ENCODE peak calls at places on chromosomes 2 and 18, in six cellular contexts. One of them, this sample, is unnamed. For H3K4me1, the result is how much of the 10 kb centered on the place peaks cover.

GRCh38 chr2:194385376-194385775 is 1271.7 kb upstream of the SLC39A10 start:
- DNase-seq in GM23338: no peak
- DNase-seq in neural progenitor cell: no peak
- DNase-seq in HCT116: no peak
- DNase-seq in hepatocyte: no peak
- DNase-seq in MM.1S: no peak
- DNase-seq in this sample: no peak

GRCh38 chr18:69267895-69268294 is 132.8 kb upstream of the DOK6 start:
- DNase-seq in MM.1S: no peak
- DNase-seq in GM23338: peak
- DNase-seq in hepatocyte: no peak
- DNase-seq in HCT116: no peak
- DNase-seq in neural progenitor cell: no peak
- DNase-seq in this sample: no peak

GRCh38 chr2:132424526-132425121 is 8.0 kb downstream of the GPR39 start:
- DNase-seq in GM23338: no peak
- DNase-seq in neural progenitor cell: no peak
- DNase-seq in hepatocyte: peak
- DNase-seq in MM.1S: no peak
- DNase-seq in HCT116: no peak
- DNase-seq in this sample: peak

GRCh38 chr2:61550375-61551209 is 12.4 kb upstream of the XPO1 start:
- DNase-seq in GM23338: no peak
- DNase-seq in hepatocyte: no peak
- DNase-seq in HCT116: no peak
- DNase-seq in neural progenitor cell: no peak
- DNase-seq in MM.1S: no peak
- DNase-seq in this sample: no peak

GRCh38 chr2:240149943-240150784 is 9.7 kb upstream of the OTOS start:
- DNase-seq in GM23338: peak
- DNase-seq in neural progenitor cell: peak
- DNase-seq in hepatocyte: peak
- DNase-seq in HCT116: peak
- DNase-seq in MM.1S: no peak
- DNase-seq in this sample: peak

GRCh38 chr18:48975221-48975816 is 24.6 kb upstream of the SMAD7 start:
- DNase-seq in MM.1S: no peak
- DNase-seq in GM23338: no peak
- DNase-seq in neural progenitor cell: peak
- DNase-seq in HCT116: no peak
- DNase-seq in hepatocyte: no peak
- DNase-seq in this sample: peak

GRCh38 chr2:95043300-95043786 is 17.8 kb downstream of the MAL start:
- DNase-seq in MM.1S: no peak
- DNase-seq in hepatocyte: peak
- DNase-seq in neural progenitor cell: no peak
- DNase-seq in HCT116: no peak
- DNase-seq in GM23338: no peak
- DNase-seq in this sample: peak

GRCh38 chr2:22601007-22601406 is 784.0 kb upstream of the KLHL29 start:
- DNase-seq in neural progenitor cell: no peak
- DNase-seq in GM23338: no peak
- DNase-seq in HCT116: no peak
- DNase-seq in hepatocyte: peak
- DNase-seq in MM.1S: no peak
- DNase-seq in this sample: no peak

GRCh38 chr18:56267334-56267733 is 371.1 kb downstream of the TXNL1 start:
- DNase-seq in neural progenitor cell: no peak
- DNase-seq in HCT116: no peak
- DNase-seq in MM.1S: no peak
- DNase-seq in GM23338: no peak
- DNase-seq in hepatocyte: no peak
- DNase-seq in this sample: no peak

GRCh38 chr2:111702809-111703196 is 181.2 kb downstream of the ANAPC1 start:
- DNase-seq in hepatocyte: no peak
- DNase-seq in MM.1S: no peak
- DNase-seq in HCT116: no peak
- DNase-seq in GM23338: no peak
- DNase-seq in neural progenitor cell: no peak
- DNase-seq in this sample: no peak

GRCh38 chr2:111703759-111704158 is 180.2 kb downstream of the ANAPC1 start:
- DNase-seq in MM.1S: peak
- DNase-seq in HCT116: no peak
- DNase-seq in GM23338: no peak
- DNase-seq in hepatocyte: no peak
- DNase-seq in neural progenitor cell: no peak
- DNase-seq in this sample: no peak

GRCh38 chr2:111701266-111701665 is 182.7 kb downstream of the ANAPC1 start:
- DNase-seq in MM.1S: peak
- DNase-seq in hepatocyte: no peak
- DNase-seq in HCT116: no peak
- DNase-seq in neural progenitor cell: no peak
- DNase-seq in GM23338: no peak
- DNase-seq in this sample: no peak

GRCh38 chr2:111702119-111702808 is 181.7 kb downstream of the ANAPC1 start:
- DNase-seq in neural progenitor cell: peak
- DNase-seq in GM23338: peak
- DNase-seq in HCT116: peak
- DNase-seq in hepatocyte: peak
- DNase-seq in MM.1S: peak
- DNase-seq in this sample: peak

GRCh38 chr2:111701798-111702118 is 182.2 kb downstream of the ANAPC1 start:
- DNase-seq in GM23338: no peak
- DNase-seq in HCT116: no peak
- DNase-seq in neural progenitor cell: no peak
- DNase-seq in MM.1S: no peak
- DNase-seq in hepatocyte: no peak
- DNase-seq in this sample: no peak
- H3K4me1 ChIP-seq in GM23338: under half
- H3K4me1 ChIP-seq in HCT116: half or more
- H3K4me1 ChIP-seq in neural progenitor cell: under half
- H3K4me1 ChIP-seq in MM.1S: half or more
- H3K4me1 ChIP-seq in hepatocyte: under half
- H3K4me1 ChIP-seq in this sample: under half

GRCh38 chr2:174764281-174765063 is at the start of gene CHRNA1:
- DNase-seq in MM.1S: peak
- DNase-seq in GM23338: no peak
- DNase-seq in neural progenitor cell: no peak
- DNase-seq in hepatocyte: no peak
- DNase-seq in HCT116: no peak
- DNase-seq in this sample: peak
- TF ChIP-seq EZH2phosphoT487 in MM.1S: no peak
- TF ChIP-seq EZH2phosphoT487 in GM23338: no peak
- TF ChIP-seq EZH2phosphoT487 in neural progenitor cell: no peak
- TF ChIP-seq EZH2phosphoT487 in hepatocyte: no peak
- TF ChIP-seq EZH2phosphoT487 in HCT116: no peak
- TF ChIP-seq EZH2phosphoT487 in this sample: no peak

GRCh38 chr2:44325897-44326296 is 35.4 kb downstream of the PREPL start:
- DNase-seq in MM.1S: no peak
- DNase-seq in HCT116: no peak
- DNase-seq in hepatocyte: no peak
- DNase-seq in neural progenitor cell: no peak
- DNase-seq in GM23338: no peak
- DNase-seq in this sample: no peak

GRCh38 chr2:44326548-44327269 is 34.6 kb downstream of the PREPL start:
- DNase-seq in neural progenitor cell: no peak
- DNase-seq in GM23338: no peak
- DNase-seq in MM.1S: no peak
- DNase-seq in HCT116: no peak
- DNase-seq in hepatocyte: no peak
- DNase-seq in this sample: no peak

GRCh38 chr2:44330801-44331200 is 30.5 kb downstream of the PREPL start:
- DNase-seq in HCT116: no peak
- DNase-seq in GM23338: no peak
- DNase-seq in MM.1S: no peak
- DNase-seq in hepatocyte: no peak
- DNase-seq in neural progenitor cell: no peak
- DNase-seq in this sample: peak

GRCh38 chr2:44324971-44325426 is 36.3 kb downstream of the PREPL start:
- DNase-seq in neural progenitor cell: no peak
- DNase-seq in GM23338: no peak
- DNase-seq in hepatocyte: no peak
- DNase-seq in HCT116: no peak
- DNase-seq in MM.1S: no peak
- DNase-seq in this sample: peak

DNA sequence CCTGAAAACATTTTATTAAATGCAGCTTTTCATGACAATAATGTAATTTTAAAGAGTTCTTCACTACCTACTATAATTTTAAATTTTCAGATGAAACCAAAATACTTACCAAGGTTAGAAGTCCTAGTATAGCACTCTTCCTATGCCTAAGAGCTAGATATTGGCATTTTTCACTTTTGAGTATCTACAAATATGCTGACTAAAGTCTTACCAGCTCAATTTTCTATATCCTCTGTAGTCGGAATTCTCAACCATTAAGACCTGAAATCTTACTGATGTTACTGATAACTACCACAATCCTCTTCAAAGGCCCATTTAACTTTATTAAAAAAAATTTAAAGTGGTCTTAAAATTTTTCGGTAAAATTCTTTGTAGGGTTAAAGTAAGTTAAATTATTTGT is 32.0 kb downstream of the PREPL start:
- DNase-seq in hepatocyte: no peak
- DNase-seq in HCT116: no peak
- DNase-seq in GM23338: no peak
- DNase-seq in neural progenitor cell: no peak
- DNase-seq in MM.1S: no peak
- DNase-seq in this sample: no peak
- H2AFZ ChIP-seq in hepatocyte: no peak
- H2AFZ ChIP-seq in HCT116: no peak
- H2AFZ ChIP-seq in GM23338: no peak
- H2AFZ ChIP-seq in neural progenitor cell: no peak
- H2AFZ ChIP-seq in MM.1S: no peak
- H2AFZ ChIP-seq in this sample: no peak

GRCh38 chr2:218362606-218363005 is 5.9 kb downstream of the CATIP start:
- DNase-seq in neural progenitor cell: no peak
- DNase-seq in HCT116: no peak
- DNase-seq in GM23338: no peak
- DNase-seq in MM.1S: no peak
- DNase-seq in hepatocyte: no peak
- DNase-seq in this sample: no peak
- H3K4me1 ChIP-seq in neural progenitor cell: under half
- H3K4me1 ChIP-seq in HCT116: under half
- H3K4me1 ChIP-seq in GM23338: under half
- H3K4me1 ChIP-seq in MM.1S: under half
- H3K4me1 ChIP-seq in hepatocyte: under half
- H3K4me1 ChIP-seq in this sample: under half

DNA sequence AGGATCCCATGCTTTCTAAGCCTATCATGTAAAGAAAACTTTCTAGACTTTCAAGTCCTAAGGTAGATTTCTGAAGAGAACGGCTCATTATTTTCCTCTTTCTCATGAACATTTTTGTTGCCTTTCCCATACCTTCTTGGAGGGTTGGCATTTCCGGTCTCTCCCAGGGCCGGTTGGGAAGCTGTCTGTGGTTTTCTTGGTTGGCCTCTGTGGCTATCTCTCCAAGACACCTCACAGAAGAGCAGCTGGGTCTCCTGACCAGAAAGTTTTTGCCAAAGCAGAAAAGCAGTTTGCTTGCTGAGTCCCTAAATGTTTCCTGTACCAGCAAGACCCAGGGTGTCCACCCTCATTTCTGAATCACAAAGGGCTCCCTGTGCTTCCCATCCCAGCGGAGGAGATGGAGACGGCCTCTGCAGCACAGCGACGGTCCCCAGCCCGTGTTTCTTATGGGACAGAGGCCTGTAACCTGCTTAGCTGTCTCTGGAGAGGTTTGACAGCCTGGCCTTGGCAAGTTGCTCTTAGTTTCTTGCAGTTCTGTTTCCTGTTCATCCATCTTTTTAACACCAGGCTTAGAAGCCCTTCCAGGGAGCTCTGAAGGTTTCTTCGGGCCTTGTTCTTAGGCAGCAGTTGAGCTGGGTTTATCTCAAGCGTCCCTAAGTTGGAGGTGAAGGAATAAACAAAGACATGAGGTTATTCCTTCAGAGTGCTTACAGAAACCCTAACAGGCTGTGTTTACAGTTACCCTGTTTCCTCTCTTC is 39.8 kb downstream of the GREB1 start:
- DNase-seq in GM23338: peak
- DNase-seq in MM.1S: no peak
- DNase-seq in neural progenitor cell: no peak
- DNase-seq in HCT116: no peak
- DNase-seq in hepatocyte: no peak
- DNase-seq in this sample: no peak
- TF ChIP-seq EZH2phosphoT487 in GM23338: no peak
- TF ChIP-seq EZH2phosphoT487 in MM.1S: no peak
- TF ChIP-seq EZH2phosphoT487 in neural progenitor cell: no peak
- TF ChIP-seq EZH2phosphoT487 in HCT116: no peak
- TF ChIP-seq EZH2phosphoT487 in hepatocyte: no peak
- TF ChIP-seq EZH2phosphoT487 in this sample: no peak

This sample was measured in GM23248.